ENCODE peak calls at places on chromosomes 3 and 15, in five cellular contexts. Q, S, V, Y and H are unnamed samples.
A peak's percentile ranks its signal among the peaks of the same experiment; 100 is the strongest.

GRCh38 chr15:20345401-20345958 is 196.1 kb downstream of the GOLGA6L6 start:
- DNase-seq in V (peak; percentile 57), Q (no peak), S (no peak), Y (peak; percentile 67), H (no peak)

GRCh38 chr3:46666471-46666845 is 27.0 kb downstream of the ALS2CL start:
- DNase-seq in Y (peak; percentile 16), Q (no peak), V (no peak), S (no peak), H (no peak)

GRCh38 chr3:138881233-138881632 is 46.5 kb upstream of the PIK3CB start:
- DNase-seq in V (no peak), S (no peak), Y (peak; percentile 3), Q (no peak), H (no peak)

GRCh38 chr15:85404922-85405293 is 24.5 kb downstream of the AKAP13 start:
- DNase-seq in Q (no peak), S (peak; percentile 62), V (no peak), Y (no peak), H (no peak)

GRCh38 chr15:101324513-101325177 is 29.6 kb upstream of the SNRPA1 start:
- DNase-seq in S (no peak), V (no peak), Y (no peak), Q (no peak), H (peak; percentile 65)

GRCh38 chr3:196218155-196218712 is 1.9 kb downstream of the SLC51A start:
- DNase-seq in S (no peak), Y (no peak), V (no peak), Q (no peak), H (no peak)

GRCh38 chr3:187941135-187941847 is 196.0 kb upstream of the BCL6 start:
- DNase-seq in S (no peak), Q (no peak), V (no peak), Y (no peak), H (no peak)

GRCh38 chr3:29057326-29057725 is 223.5 kb upstream of the RBMS3 start:
- DNase-seq in S (peak; percentile 67), Y (no peak), V (no peak), Q (no peak), H (no peak)

GRCh38 chr15:77022646-77023575 is 28.0 kb downstream of the PSTPIP1 start:
- DNase-seq in Q (no peak), S (no peak), V (no peak), Y (no peak), H (no peak)

GRCh38 chr15:39823634-39824033 is 41.0 kb upstream of the FSIP1 start:
- DNase-seq in V (no peak), Y (no peak), S (no peak), Q (no peak), H (no peak)

GRCh38 chr15:59166156-59166555 is 40.5 kb upstream of the LDHAL6B start:
- DNase-seq in S (peak; percentile 68), Y (no peak), Q (no peak), V (no peak), H (no peak)

GRCh38 chr15:90750186-90750585 is 33.0 kb downstream of the BLM start:
- DNase-seq in Y (no peak), S (no peak), V (no peak), Q (no peak), H (no peak)

GRCh38 chr15:38536201-38536676 is 28.4 kb downstream of the RASGRP1 start:
- DNase-seq in V (no peak), Q (no peak), S (peak; percentile 92), Y (no peak), H (no peak)

GRCh38 chr3:74001481-74001880 is 376.7 kb upstream of the PDZRN3 start:
- DNase-seq in V (no peak), Q (no peak), S (peak; percentile 8), Y (no peak), H (no peak)

GRCh38 chr3:160163259-160163878 is 61.9 kb upstream of the C3orf80 start:
- DNase-seq in S (peak; percentile 58), Y (peak; percentile 40), Q (peak; percentile 14), V (no peak), H (peak; percentile 49)

GRCh38 chr3:171261487-171261886 is 198.7 kb downstream of the TNIK start:
- DNase-seq in S (no peak), V (no peak), Y (no peak), Q (peak; percentile 83), H (peak; percentile 89)

GRCh38 chr15:65980824-65981456 is 111.6 kb downstream of the RAB11A start:
- DNase-seq in S (peak; percentile 84), V (peak; percentile 68), Y (peak; percentile 68), Q (peak; percentile 74), H (peak; percentile 54)

GRCh38 chr3:1195922-1196321 is 103.1 kb downstream of the CNTN6 start:
- DNase-seq in S (peak; percentile 96), Q (no peak), Y (no peak), V (no peak), H (no peak)

GRCh38 chr15:99452728-99453643 is 112.8 kb upstream of the MEF2A start:
- DNase-seq in Y (peak; percentile 85), V (peak; percentile 81), S (no peak), Q (no peak), H (no peak)

GRCh38 chr3:195893121-195893449 is 15.3 kb downstream of the TNK2 start:
- DNase-seq in V (no peak), S (no peak), Q (no peak), Y (no peak), H (no peak)

GRCh38 chr3:39090922-39091321 is 16.5 kb downstream of the GORASP1 start:
- DNase-seq in Q (no peak), S (peak; percentile 46), V (no peak), Y (no peak), H (no peak)

GRCh38 chr3:129063091-129063640 is 2.6 kb downstream of the GP9 start:
- DNase-seq in S (no peak), V (no peak), Q (no peak), Y (no peak), H (no peak)

GRCh38 chr3:117692416-117692995 is 982.9 kb downstream of the TUSC7 start:
- DNase-seq in V (no peak), S (peak; percentile 88), Q (no peak), Y (no peak), H (no peak)

GRCh38 chr15:71752604-71753289 is 57.6 kb upstream of the NR2E3 start:
- DNase-seq in S (peak; percentile 98), Y (peak; percentile 56), Q (peak; percentile 76), V (peak; percentile 54), H (peak; percentile 54)

GRCh38 chr3:47475029-47475569 is 642 bp downstream of the SCAP start:
- DNase-seq in Y (no peak), V (no peak), S (peak; percentile 38), Q (peak; percentile 14), H (peak; percentile 25)

GRCh38 chr3:117752984-117753717 is 1043.6 kb downstream of the TUSC7 start:
- DNase-seq in Q (no peak), S (peak; percentile 64), V (no peak), Y (no peak), H (no peak)

GRCh38 chr15:65712415-65712814 is 79.7 kb downstream of the DENND4A start:
- DNase-seq in S (no peak), V (no peak), Y (no peak), Q (no peak), H (no peak)

GRCh38 chr3:133588784-133589465 is 15.4 kb downstream of the CDV3 start:
- DNase-seq in S (no peak), Q (no peak), V (no peak), Y (no peak), H (no peak)

GRCh38 chr15:71413419-71413818 is 298.1 kb downstream of the THSD4 start:
- DNase-seq in Y (no peak), V (no peak), Q (no peak), S (no peak), H (no peak)

GRCh38 chr3:186594591-186595113 is 18.2 kb upstream of the AHSG start:
- DNase-seq in Y (no peak), V (no peak), S (no peak), Q (no peak), H (no peak)

GRCh38 chr3:152060701-152061100 is 187.3 kb downstream of the SUCNR1 start:
- DNase-seq in V (no peak), Y (no peak), S (no peak), Q (no peak), H (no peak)

GRCh38 chr3:76096036-76096435 is 310.7 kb upstream of the ZNF717 start:
- DNase-seq in S (peak; percentile 13), Y (no peak), Q (no peak), V (no peak), H (no peak)

GRCh38 chr15:83108266-83109219 is 1.1 kb downstream of the TM6SF1 start:
- DNase-seq in V (peak; percentile 68), Y (peak; percentile 62), S (no peak), Q (no peak), H (no peak)